ENCODE peak calls at places on chromosomes 6 and 20, in six cellular contexts. S, T, P, V, N and J are unnamed samples.
A peak's percentile ranks its signal among the peaks of the same experiment; 100 is the strongest.

GRCh38 chr20:10430000-10430466 is 4.0 kb downstream of the MKKS start:
- DNase-seq in S (peak; percentile 71), V (no peak), T (peak; percentile 80), P (peak; percentile 84), N (no peak), J (no peak)

GRCh38 chr6:166929534-166930189 is 26.7 kb downstream of the RNASET2 start:
- DNase-seq in S (no peak), N (no peak), P (no peak), T (no peak), V (no peak), J (no peak)

GRCh38 chr6:83514877-83515466 is 2.6 kb downstream of the PRSS35 start:
- DNase-seq in P (peak; percentile 79), V (peak; percentile 55), S (peak; percentile 72), T (peak; percentile 48), N (no peak), J (peak; percentile 47)

GRCh38 chr6:164098857-164099534 is 684.5 kb downstream of the QKI start:
- DNase-seq in S (peak; percentile 33), P (peak; percentile 4), N (no peak), V (no peak), T (no peak), J (no peak)

GRCh38 chr20:24470782-24471582 is 1.6 kb downstream of the SYNDIG1 start:
- DNase-seq in N (peak; percentile 51), P (peak; percentile 14), S (no peak), V (no peak), T (peak; percentile 54), J (peak; percentile 24)

GRCh38 chr6:113994934-113995342 is 24.0 kb upstream of the HDAC2 start:
- DNase-seq in N (no peak), V (peak; percentile 87), P (peak; percentile 87), T (peak; percentile 86), S (peak; percentile 75), J (peak; percentile 66)

GRCh38 chr20:18805881-18806280 is 7.7 kb upstream of the SCP2D1 start:
- DNase-seq in T (peak; percentile 48), S (peak; percentile 55), N (no peak), P (peak; percentile 63), V (peak; percentile 15), J (no peak)

GRCh38 chr20:35618032-35618371 is 2.4 kb downstream of the SPAG4 start:
- DNase-seq in V (no peak), N (no peak), S (no peak), T (no peak), P (no peak), J (no peak)

GRCh38 chr6:39347906-39348585 is 25.5 kb upstream of the KCNK16 start:
- DNase-seq in N (no peak), T (peak; percentile 42), P (peak; percentile 58), S (peak; percentile 42), V (peak; percentile 42), J (peak; percentile 81)

GRCh38 chr6:56638760-56639159 is 3.9 kb downstream of the DST start:
- DNase-seq in N (no peak), V (no peak), S (no peak), T (no peak), P (no peak), J (no peak)

GRCh38 chr20:48691523-48691922 is 136.3 kb downstream of the PREX1 start:
- DNase-seq in T (no peak), S (no peak), N (no peak), V (no peak), P (peak; percentile 5), J (no peak)

GRCh38 chr6:111952821-111953535 is 79.7 kb upstream of the FYN start:
- DNase-seq in P (peak; percentile 87), N (no peak), S (peak; percentile 68), T (peak; percentile 70), V (no peak), J (no peak)
- TF ChIP-seq CTCF in P (peak; percentile 33), N (no peak), S (peak; percentile 4), T (no peak), V (no peak), J (no peak)

GRCh38 chr6:135411339-135411738 is 86.2 kb downstream of the AHI1 start:
- DNase-seq in P (peak; percentile 27), S (peak; percentile 21), T (no peak), V (no peak), N (no peak), J (no peak)
- TF ChIP-seq CTCF in P (peak; percentile 41), S (peak; percentile 27), T (peak; percentile 9), V (peak; percentile 4), N (no peak), J (peak; percentile 64)

DNA sequence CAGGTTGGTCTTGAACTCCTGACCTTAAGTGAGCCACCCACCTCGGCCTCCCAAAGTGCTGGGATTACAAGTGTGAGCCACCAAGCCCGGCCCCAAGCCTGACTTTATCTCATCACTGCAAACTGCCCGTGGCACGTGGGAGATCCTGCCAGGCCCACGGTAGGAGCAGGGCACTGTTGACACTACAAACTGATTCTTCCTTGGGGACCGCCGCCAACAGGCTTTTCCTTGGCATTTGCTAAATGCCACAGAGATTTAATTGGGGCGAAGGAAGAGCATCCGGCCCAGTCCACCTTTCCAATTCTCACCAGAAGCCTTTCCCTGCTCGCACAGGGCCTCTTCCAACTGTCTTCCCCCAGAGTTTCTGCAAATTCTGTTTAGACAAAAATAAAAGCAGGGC is 11.0 kb downstream of the ATP9A start:
- DNase-seq in N (no peak), V (no peak), P (no peak), S (no peak), T (no peak), J (no peak)
- TF ChIP-seq CTCF in N (no peak), V (no peak), P (no peak), S (no peak), T (no peak), J (no peak)

GRCh38 chr6:168615837-168616236 is 174.9 kb downstream of the SMOC2 start:
- DNase-seq in P (no peak), T (no peak), N (peak; percentile 26), V (no peak), S (no peak), J (no peak)

GRCh38 chr6:168618546-168619315 is 177.7 kb downstream of the SMOC2 start:
- DNase-seq in N (peak; percentile 45), T (no peak), P (no peak), V (no peak), S (no peak), J (no peak)

GRCh38 chr6:168612586-168612985 is 171.6 kb downstream of the SMOC2 start:
- DNase-seq in N (peak; percentile 45), P (no peak), S (no peak), V (no peak), T (no peak), J (no peak)

GRCh38 chr6:168619560-168620314 is 178.8 kb downstream of the SMOC2 start:
- DNase-seq in V (no peak), P (no peak), N (peak; percentile 27), T (no peak), S (peak; percentile 15), J (no peak)

GRCh38 chr6:168616807-168617756 is 176.1 kb downstream of the SMOC2 start:
- DNase-seq in S (no peak), V (no peak), P (peak; percentile 13), N (peak; percentile 47), T (no peak), J (no peak)
- TF ChIP-seq CTCF in S (peak; percentile 10), V (no peak), P (peak; percentile 22), N (no peak), T (no peak), J (no peak)

DNA sequence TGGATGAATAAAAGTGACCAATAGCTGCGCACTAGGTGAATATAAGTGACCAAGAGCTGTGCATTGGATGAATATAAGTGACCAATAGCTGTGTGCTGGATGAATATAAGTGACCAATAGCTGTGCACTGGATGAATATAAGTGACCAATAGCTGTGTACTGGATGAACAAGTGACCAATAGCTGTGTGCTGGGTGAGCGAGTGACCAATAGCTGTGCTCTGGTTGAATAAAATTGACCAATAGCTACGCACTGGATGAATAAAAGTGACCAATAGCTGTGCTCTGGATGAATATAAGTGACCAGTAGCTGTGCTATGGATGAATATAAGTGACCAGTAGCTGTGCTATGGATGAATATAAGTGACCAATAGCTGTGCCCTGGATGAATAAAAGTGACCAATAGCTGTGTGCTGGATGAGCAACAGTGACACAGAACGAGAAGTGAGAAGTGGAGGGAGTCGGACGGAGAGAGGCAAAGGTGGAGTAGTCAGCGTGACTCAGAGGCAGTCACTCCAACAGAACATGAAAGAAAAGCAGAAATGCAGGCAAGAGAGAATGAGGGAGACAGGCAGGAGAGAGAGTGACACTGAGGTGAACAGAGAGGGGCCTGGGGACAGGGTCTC is 38.5 kb downstream of the RBM38 start:
- DNase-seq in T (peak; percentile 80), P (peak; percentile 79), V (peak; percentile 23), S (peak; percentile 82), N (no peak), J (no peak)
- TF ChIP-seq CTCF in T (no peak), P (no peak), V (no peak), S (no peak), N (no peak), J (no peak)

DNA sequence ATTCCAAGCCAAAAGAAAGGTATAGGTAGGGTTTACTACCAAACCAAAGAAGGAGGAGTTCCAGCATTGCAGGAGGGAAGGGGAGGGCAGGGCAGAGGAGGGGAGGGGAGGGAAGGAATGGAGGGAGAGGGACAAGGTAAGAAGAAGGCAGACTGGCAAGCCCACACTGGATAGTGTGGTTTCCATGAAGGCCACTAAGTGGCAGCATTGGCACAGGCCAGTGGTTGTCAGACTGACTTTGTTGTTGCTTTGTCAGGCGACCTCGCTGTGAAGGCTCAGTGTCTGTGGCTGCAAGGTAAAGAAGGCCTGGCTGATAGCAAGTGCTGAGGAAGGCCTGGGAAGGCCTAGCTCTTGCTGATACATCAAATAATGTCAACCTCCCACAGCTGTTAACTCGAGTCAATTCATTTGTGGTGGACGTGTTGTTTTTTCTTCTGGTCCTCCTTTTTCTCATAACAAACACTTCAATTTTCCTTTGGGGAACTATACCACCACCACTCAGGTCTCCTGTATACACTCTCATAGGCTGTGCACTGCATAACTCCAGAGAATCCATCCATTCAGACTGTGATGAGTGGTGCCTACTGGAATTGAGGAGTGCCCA is 7.7 kb upstream of the ZNF334 start:
- DNase-seq in V (peak; percentile 41), S (peak; percentile 59), N (no peak), P (peak; percentile 74), T (peak; percentile 42), J (peak; percentile 63)
- TF ChIP-seq CTCF in V (peak; percentile 65), S (peak; percentile 98), N (no peak), P (peak; percentile 81), T (peak; percentile 65), J (peak; percentile 46)

DNA sequence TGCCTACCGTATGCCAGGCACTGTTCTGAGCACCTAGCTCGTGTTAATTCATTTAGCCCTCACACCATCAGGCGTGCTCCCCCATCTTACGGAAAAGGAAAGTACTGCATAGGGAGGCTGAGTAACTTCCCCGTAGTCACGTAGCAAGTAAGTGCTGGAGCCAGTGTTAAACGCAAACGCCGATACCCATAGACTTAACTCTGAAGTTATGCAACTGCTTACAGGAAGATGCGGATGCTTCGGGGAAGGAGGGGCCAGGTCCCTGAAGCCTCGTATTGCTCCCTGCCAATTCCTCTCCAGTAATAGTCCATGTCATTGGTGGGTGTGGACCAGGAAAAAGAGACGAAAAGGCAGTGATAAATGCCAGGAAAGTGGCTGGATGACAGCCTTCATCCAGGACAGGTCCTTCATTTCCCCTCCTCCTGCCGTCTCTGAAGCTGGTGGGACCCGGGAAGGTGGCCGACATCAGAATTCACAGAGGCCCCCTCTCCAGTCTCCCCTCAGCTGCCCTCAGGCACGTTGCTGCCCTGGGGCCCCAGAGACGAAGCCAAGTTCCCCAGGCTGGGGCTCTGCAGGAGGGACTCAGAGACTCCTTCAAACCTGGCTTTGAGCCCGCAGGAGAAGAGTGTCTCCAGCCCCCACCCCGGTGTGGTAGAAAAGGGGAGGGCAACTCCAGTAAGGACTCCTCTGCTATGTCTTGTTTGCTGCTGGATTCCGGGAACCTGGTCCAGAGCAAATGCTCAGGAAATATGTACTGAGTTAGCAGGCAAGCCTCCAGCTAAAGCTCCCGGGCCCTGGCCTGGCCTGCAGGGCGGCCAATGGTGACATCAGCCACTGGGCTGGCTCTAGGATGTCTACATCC is 37.7 kb downstream of the RAB44 start:
- DNase-seq in V (peak; percentile 78), S (peak; percentile 92), P (peak; percentile 85), T (no peak), N (peak; percentile 94), J (no peak)
- TF ChIP-seq CTCF in V (no peak), S (peak; percentile 36), P (peak; percentile 33), T (no peak), N (no peak), J (no peak)

GRCh38 chr20:39105551-39105950 is 143.4 kb downstream of the DHX35 start:
- DNase-seq in N (no peak), T (no peak), P (no peak), V (no peak), S (no peak), J (no peak)
- TF ChIP-seq CTCF in N (no peak), T (peak; percentile 18), P (no peak), V (no peak), S (no peak), J (no peak)